ENCODE peak calls at places on chromosomes 4 and X, in five cellular contexts. A is B cell, Z is AG10803, Q is NT2/D1, I is spleen. C is an unnamed sample.

GRCh38 chr4:74531952-74532794 is 87.2 kb downstream of the AREG start:
- DNase-seq in A (peak; percentile 6), Z (peak; percentile 85), Q (peak; percentile 33), I (no peak), C (peak; percentile 16)

GRCh38 chr4:182142146-182143085 is 100.8 kb upstream of the TENM3 start:
- DNase-seq in A (no peak), Z (peak; percentile 62), Q (no peak), I (no peak), C (no peak)

GRCh38 chr4:63563288-63564014 is 845.8 kb downstream of the TECRL start:
- DNase-seq in A (no peak), Z (no peak), Q (no peak), I (no peak), C (peak; percentile 15)

GRCh38 chr4:122542411-122543236 is 78.2 kb downstream of the IL21 start:
- DNase-seq in A (no peak), Z (peak; percentile 21), Q (no peak), I (no peak), C (no peak)

GRCh38 chr4:157204634-157205244 is 15.8 kb upstream of the GRIA2 start:
- DNase-seq in A (no peak), Z (peak; percentile 1), Q (no peak), I (peak; percentile 77), C (no peak)

GRCh38 chr4:153152453-153153338 is 51.5 kb upstream of the TRIM2 start:
- DNase-seq in A (peak; percentile 60), Z (peak; percentile 34), Q (no peak), I (peak; percentile 81), C (peak; percentile 81)

GRCh38 chr4:1571165-1571908 is 112.8 kb downstream of the FAM53A start:
- DNase-seq in A (no peak), Z (no peak), Q (no peak), I (peak; percentile 69), C (no peak)

GRCh38 chrX:20913760-20914159 is 460.5 kb upstream of the CNKSR2 start:
- DNase-seq in A (no peak), Z (no peak), Q (peak; percentile 6), I (no peak), C (no peak)

GRCh38 chr4:108473163-108473720 is 147.1 kb upstream of the RPL34 start:
- DNase-seq in A (no peak), Z (no peak), Q (no peak), I (no peak), C (peak; percentile 91)

GRCh38 chr4:8284391-8284790 is 14.8 kb downstream of the HTRA3 start:
- DNase-seq in A (no peak), Z (no peak), Q (no peak), I (peak; percentile 43), C (no peak)

GRCh38 chr4:83644677-83645639 is 109.0 kb downstream of the GPAT3 start:
- DNase-seq in A (peak; percentile 45), Z (peak; percentile 61), Q (peak; percentile 16), I (no peak), C (peak; percentile 30)

GRCh38 chrX:68599256-68600152 is 48.0 kb upstream of the STARD8 start:
- DNase-seq in A (no peak), Z (peak; percentile 2), Q (no peak), I (no peak), C (no peak)

GRCh38 chr4:142718981-142719380 is 127.1 kb downstream of the INPP4B start:
- DNase-seq in A (no peak), Z (no peak), Q (no peak), I (no peak), C (no peak)

GRCh38 chr4:48127882-48128394 is 6.1 kb downstream of the TXK start:
- DNase-seq in A (peak; percentile 37), Z (peak; percentile 98), Q (peak; percentile 59), I (peak; percentile 82), C (peak; percentile 39)

GRCh38 chr4:88162636-88163035 is 4.2 kb upstream of the ABCG2 start:
- DNase-seq in A (no peak), Z (no peak), Q (no peak), I (no peak), C (no peak)

GRCh38 chr4:71050809-71051208 is 57.4 kb downstream of the DCK start:
- DNase-seq in A (no peak), Z (no peak), Q (no peak), I (no peak), C (no peak)

GRCh38 chrX:38437093-38437492 is 84.7 kb downstream of the OTC start:
- DNase-seq in A (no peak), Z (no peak), Q (no peak), I (no peak), C (no peak)

GRCh38 chr4:11427201-11427996 is 1.3 kb downstream of the HS3ST1 start:
- DNase-seq in A (no peak), Z (no peak), Q (no peak), I (peak; percentile 79), C (no peak)

GRCh38 chrX:56572975-56573374 is 9.5 kb downstream of the UBQLN2 start:
- DNase-seq in A (no peak), Z (no peak), Q (no peak), I (no peak), C (no peak)

GRCh38 chr4:5037553-5038551 is 13.4 kb upstream of the STK32B start:
- DNase-seq in A (no peak), Z (peak; percentile 98), Q (no peak), I (no peak), C (no peak)

GRCh38 chr4:152535236-152535902 is 523 bp downstream of the FBXW7 start:
- DNase-seq in A (peak; percentile 63), Z (no peak), Q (no peak), I (no peak), C (no peak)

GRCh38 chr4:48570646-48571220 is 80.7 kb downstream of the ZAR1 start:
- DNase-seq in A (no peak), Z (peak; percentile 55), Q (no peak), I (no peak), C (no peak)

GRCh38 chrX:22542641-22543040 is 269.9 kb downstream of the CBLL2 start:
- DNase-seq in A (no peak), Z (peak; percentile 21), Q (no peak), I (no peak), C (no peak)

GRCh38 chr4:173318648-173319211 is 15.4 kb downstream of the HMGB2 start:
- DNase-seq in A (no peak), Z (peak; percentile 60), Q (no peak), I (no peak), C (no peak)

GRCh38 chr4:82744284-82744963 is 54.2 kb downstream of the SCD5 start:
- DNase-seq in A (no peak), Z (no peak), Q (no peak), I (no peak), C (no peak)

C was measured in SK-N-DZ.